ENCODE peak calls at places on chromosomes 13 and 19, in eight cellular contexts. L is pancreas, R is neural progenitor cell, M is astrocyte of the spinal cord, H is HFF-Myc, P is uterus, N is tibial artery, J is Peyer's patch. T is an unnamed sample.

GRCh38 chr13:106490887-106491321 is 44.6 kb downstream of the EFNB2 start:
- DNase-seq in L (no peak), R (no peak), M (no peak), H (no peak), P (no peak), N (no peak), J (no peak), T (no peak)

GRCh38 chr13:82330499-82330898 is 1551.8 kb downstream of the SLITRK1 start:
- DNase-seq in L (no peak), R (no peak), M (peak; percentile 9), H (no peak), P (no peak), N (no peak), J (no peak), T (no peak)

GRCh38 chr13:92806215-92806614 is 420.4 kb upstream of the GPC6 start:
- DNase-seq in L (no peak), R (no peak), M (peak; percentile 24), H (no peak), P (no peak), N (no peak), J (no peak), T (no peak)

GRCh38 chr19:32037998-32038732 is 307.2 kb upstream of the ZNF507 start:
- DNase-seq in L (no peak), R (no peak), M (no peak), H (no peak), P (peak; percentile 45), N (no peak), J (no peak), T (no peak)

GRCh38 chr13:46369506-46370268 is 17.4 kb downstream of the RUBCNL start:
- DNase-seq in L (no peak), R (no peak), M (peak; percentile 88), H (no peak), P (no peak), N (no peak), J (peak; percentile 51), T (peak; percentile 64)

GRCh38 chr19:18205180-18205915 is 1.5 kb upstream of the RAB3A start:
- DNase-seq in L (peak; percentile 79), R (peak; percentile 77), M (peak; percentile 74), H (no peak), P (peak; percentile 85), N (peak; percentile 95), J (peak; percentile 88), T (peak; percentile 97)

GRCh38 chr13:51815848-51816247 is 11.9 kb upstream of the DHRS12 start:
- DNase-seq in L (no peak), R (no peak), M (no peak), H (no peak), P (no peak), N (no peak), J (no peak), T (no peak)

GRCh38 chr13:30908416-30908980 is 2.4 kb downstream of the MEDAG start:
- DNase-seq in L (no peak), R (no peak), M (no peak), H (no peak), P (peak; percentile 71), N (peak; percentile 88), J (no peak), T (no peak)

GRCh38 chr13:99125335-99125915 is 75.2 kb upstream of the UBAC2 start:
- DNase-seq in L (no peak), R (no peak), M (no peak), H (no peak), P (no peak), N (no peak), J (no peak), T (no peak)

GRCh38 chr13:112972867-112973576 is 4.0 kb downstream of the MCF2L start:
- DNase-seq in L (no peak), R (no peak), M (no peak), H (no peak), P (no peak), N (peak; percentile 55), J (no peak), T (no peak)

GRCh38 chr19:4380254-4380727 is 20.1 kb downstream of the SH3GL1 start:
- DNase-seq in L (peak; percentile 51), R (no peak), M (no peak), H (no peak), P (peak; percentile 27), N (peak; percentile 65), J (peak; percentile 87), T (peak; percentile 92)

GRCh38 chr19:29478578-29479565 is 46.9 kb upstream of the VSTM2B start:
- DNase-seq in L (no peak), R (peak; percentile 85), M (no peak), H (no peak), P (no peak), N (no peak), J (no peak), T (no peak)

GRCh38 chr19:35011091-35011689 is 11.1 kb downstream of the GRAMD1A start:
- DNase-seq in L (no peak), R (no peak), M (no peak), H (no peak), P (no peak), N (no peak), J (peak; percentile 37), T (no peak)

GRCh38 chr13:105441406-105441805 is 1094.1 kb downstream of the EFNB2 start:
- DNase-seq in L (no peak), R (no peak), M (peak; percentile 14), H (no peak), P (no peak), N (no peak), J (no peak), T (no peak)

GRCh38 chr13:98290261-98290660 is 113.2 kb upstream of the RNF113B start:
- DNase-seq in L (no peak), R (no peak), M (no peak), H (no peak), P (no peak), N (no peak), J (no peak), T (no peak)

GRCh38 chr19:38387550-38388309 is at the start of gene GGN:
- DNase-seq in L (peak; percentile 85), R (peak; percentile 99), M (peak; percentile 97), H (peak; percentile 75), P (peak; percentile 72), N (peak; percentile 90), J (peak; percentile 74), T (peak; percentile 86)

GRCh38 chr13:33940256-33940655 is 122.3 kb downstream of the RFC3 start:
- DNase-seq in L (no peak), R (no peak), M (no peak), H (no peak), P (no peak), N (no peak), J (no peak), T (no peak)

GRCh38 chr13:36850790-36851438 is 31.9 kb downstream of the RFXAP start:
- DNase-seq in L (no peak), R (peak; percentile 41), M (no peak), H (no peak), P (no peak), N (no peak), J (no peak), T (no peak)
- TF ChIP-seq CTCF in L (no peak), R (peak; percentile 62), M (peak; percentile 29), H (peak; percentile 35), P (no peak), N (no peak), J (no peak), T (no peak)

GRCh38 chr13:79541426-79542049 is 60.6 kb downstream of the NDFIP2 start:
- DNase-seq in L (no peak), R (peak; percentile 40), M (peak; percentile 81), H (peak; percentile 56), P (no peak), N (no peak), J (no peak), T (no peak)

GRCh38 chr13:79538757-79539156 is 57.8 kb downstream of the NDFIP2 start:
- DNase-seq in L (no peak), R (no peak), M (no peak), H (no peak), P (no peak), N (no peak), J (no peak), T (no peak)

GRCh38 chr13:79534596-79534995 is 53.6 kb downstream of the NDFIP2 start:
- DNase-seq in L (no peak), R (no peak), M (no peak), H (no peak), P (no peak), N (no peak), J (no peak), T (no peak)

GRCh38 chr13:79543883-79544282 is 62.9 kb downstream of the NDFIP2 start:
- DNase-seq in L (no peak), R (no peak), M (no peak), H (no peak), P (no peak), N (no peak), J (no peak), T (no peak)

DNA sequence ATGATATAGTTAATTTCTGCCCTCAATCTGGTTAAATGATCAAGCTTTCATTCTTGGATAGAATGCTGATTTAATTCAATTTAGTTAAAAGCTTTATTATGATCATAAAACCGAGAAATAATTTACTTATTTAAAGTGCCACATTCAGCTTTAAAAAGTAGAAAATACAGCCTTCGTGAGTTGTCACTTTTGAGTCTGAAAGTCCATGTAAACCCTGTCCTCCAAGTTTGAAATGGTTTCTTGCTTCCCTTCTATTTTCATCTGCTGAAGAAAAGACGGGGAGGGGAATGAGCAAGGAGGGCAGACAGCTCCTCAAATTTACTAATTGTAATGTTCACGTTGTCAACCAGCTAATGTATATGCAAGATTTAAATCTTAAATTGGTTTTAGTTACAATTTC is 59.5 kb downstream of the NDFIP2 start:
- DNase-seq in L (no peak), R (no peak), M (no peak), H (no peak), P (no peak), N (no peak), J (no peak), T (no peak)
- H3K4me3 ChIP-seq in L (no peak overlapping the region), R (no peak overlapping the region), M (no peak overlapping the region), H (no peak overlapping the region), P (no peak overlapping the region), N (no peak overlapping the region), J (no peak overlapping the region), T (no peak overlapping the region)

GRCh38 chr19:16363133-16363851 is 38.7 kb downstream of the KLF2 start:
- DNase-seq in L (peak; percentile 93), R (no peak), M (no peak), H (no peak), P (no peak), N (no peak), J (no peak), T (no peak)
- TF ChIP-seq CTCF in L (no peak), R (no peak), M (no peak), H (no peak), P (no peak), N (no peak), J (no peak), T (no peak)

DNA sequence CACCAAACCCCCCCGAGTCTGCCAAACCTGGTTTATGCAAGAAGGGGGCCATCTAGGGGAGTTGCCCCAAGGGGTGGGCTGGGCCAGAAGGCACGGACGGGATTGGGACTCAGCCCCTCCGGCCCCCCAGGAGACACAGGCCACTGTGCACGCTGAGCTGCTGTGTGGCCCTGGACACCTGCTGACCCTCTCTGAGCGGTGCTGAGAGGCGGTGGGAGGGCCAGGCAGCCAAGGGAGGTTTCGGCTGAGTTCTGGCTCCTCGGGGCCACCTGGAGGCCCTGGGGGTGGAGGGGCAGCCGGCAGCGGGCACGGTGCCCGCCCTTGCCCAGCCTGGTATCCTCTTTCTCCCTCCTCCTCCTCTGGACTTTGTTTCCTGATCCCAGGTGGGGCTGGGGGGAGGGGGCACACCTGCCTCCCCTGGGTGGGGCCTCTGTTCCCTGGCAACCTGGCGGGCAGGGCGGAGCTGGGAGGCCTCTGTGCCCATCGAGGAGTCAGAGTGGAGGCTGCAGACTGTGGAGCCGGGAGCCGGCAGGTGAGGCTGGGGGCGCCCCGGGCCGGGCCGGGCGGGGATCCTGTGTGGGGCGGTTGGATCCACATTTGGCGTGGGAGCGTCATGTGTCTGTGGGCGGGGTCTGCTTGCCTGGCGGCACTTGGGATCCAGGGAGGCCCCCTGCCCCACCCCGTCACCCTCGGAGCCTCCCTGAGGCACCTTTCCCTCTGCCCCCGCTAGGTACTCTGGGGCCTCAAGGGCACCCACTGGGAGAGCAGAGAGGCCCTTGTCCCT is at the start of gene MISP:
- DNase-seq in L (peak; percentile 74), R (no peak), M (no peak), H (no peak), P (no peak), N (no peak), J (no peak), T (no peak)
- H3K4me3 ChIP-seq in L (no peak within 1 kb of the TSS), R (no peak within 1 kb of the TSS), M (no peak within 1 kb of the TSS), H (no peak within 1 kb of the TSS), P (no peak within 1 kb of the TSS), N (no peak within 1 kb of the TSS), J (peak within 1 kb of the TSS; percentile 63), T (no peak within 1 kb of the TSS)